ENCODE peak calls at places on chromosomes 12 and 14, in five cellular contexts. B is cardiac muscle cell; F is left lung; L is tibial nerve; E is CD8-positive, alpha-beta T cell. A is an unnamed sample. For H3K4me1, the result is how much of the 10 kb centered on the place peaks cover.

GRCh38 chr12:116939734-116940133 is 29.0 kb downstream of the FBXW8 start:
- DNase-seq in B (no peak), L (no peak), F (no peak), E (no peak), A (no peak)

GRCh38 chr12:83389237-83389996 is 702.7 kb downstream of the TMTC2 start:
- DNase-seq in E (no peak), F (peak), L (no peak), B (peak), A (peak)

GRCh38 chr12:108666326-108666995 is 32.8 kb upstream of the SELPLG start:
- DNase-seq in L (peak), E (no peak), F (no peak), B (no peak), A (peak)

GRCh38 chr14:22887990-22888378 is 5.0 kb downstream of the REM2 start:
- DNase-seq in B (no peak), L (no peak), F (no peak), E (peak), A (peak)

GRCh38 chr14:34030864-34031263 is 80.0 kb upstream of the EGLN3 start:
- DNase-seq in E (no peak), F (no peak), L (peak), B (no peak), A (peak)

GRCh38 chr14:72516936-72517408 is 376.9 kb downstream of the DPF3 start:
- DNase-seq in B (peak), L (peak), F (no peak), E (peak), A (peak)

GRCh38 chr12:131089526-131090253 is 136.0 kb downstream of the ADGRD1 start:
- DNase-seq in E (no peak), F (peak), B (no peak), L (no peak), A (no peak)

GRCh38 chr12:47990351-47991105 is 13.7 kb downstream of the COL2A1 start:
- DNase-seq in E (peak), F (no peak), L (no peak), B (no peak), A (no peak)

GRCh38 chr12:38761636-38762342 is 143.6 kb downstream of the CPNE8 start:
- DNase-seq in B (no peak), L (no peak), F (no peak), E (no peak), A (no peak)

GRCh38 chr14:55721353-55721752 is 141.3 kb downstream of the KTN1 start:
- DNase-seq in E (no peak), B (no peak), F (no peak), L (no peak), A (peak)

GRCh38 chr14:103528158-103528511 is 861 bp upstream of the TRMT61A start:
- DNase-seq in L (no peak), E (no peak), B (no peak), F (no peak), A (no peak)

GRCh38 chr14:92973265-92973797 is 50.4 kb downstream of the CHGA start:
- DNase-seq in L (peak), B (peak), F (no peak), E (peak), A (peak)

GRCh38 chr14:89540009-89540829 is 123.2 kb upstream of the FOXN3 start:
- DNase-seq in B (no peak), F (no peak), E (no peak), L (no peak), A (no peak)

GRCh38 chr12:124321040-124321481 is 26.2 kb downstream of the RFLNA start:
- DNase-seq in L (peak), B (peak), F (peak), E (peak), A (peak)

GRCh38 chr12:42326466-42327226 is 679 bp downstream of the PPHLN1 start:
- DNase-seq in B (peak), L (no peak), F (no peak), E (peak), A (peak)

GRCh38 chr14:66206554-66206953 is 279.6 kb upstream of the CCDC196 start:
- DNase-seq in L (no peak), F (no peak), B (no peak), E (no peak), A (no peak)

GRCh38 chr14:26598672-26599131 is 869 bp upstream of the NOVA1 start:
- DNase-seq in L (peak), E (no peak), F (no peak), B (no peak), A (peak)

GRCh38 chr12:12010277-12011031 is 60.3 kb upstream of the BCL2L14 start:
- DNase-seq in E (peak), F (peak), L (peak), B (no peak), A (peak)

GRCh38 chr14:54893151-54893760 is 9.4 kb downstream of the GCH1 start:
- DNase-seq in F (no peak), E (no peak), L (peak), B (peak), A (peak)

GRCh38 chr12:25789520-25789919 is 169.0 kb upstream of the RASSF8 start:
- DNase-seq in L (peak), F (no peak), B (no peak), E (no peak), A (no peak)

GRCh38 chr12:30822385-30823139 is 67.8 kb upstream of the CAPRIN2 start:
- DNase-seq in E (peak), F (peak), B (peak), L (peak), A (peak)

GRCh38 chr14:77738559-77739250 is 22.3 kb downstream of the SNW1 start:
- DNase-seq in B (no peak), F (no peak), E (no peak), L (no peak), A (no peak)

GRCh38 chr12:69500631-69501030 is 30.4 kb downstream of the FRS2 start:
- DNase-seq in B (no peak), F (no peak), L (no peak), E (no peak), A (no peak)

GRCh38 chr12:42283739-42284138 is 42.2 kb downstream of the ZCRB1 start:
- DNase-seq in B (no peak), L (no peak), E (no peak), F (no peak), A (no peak)

GRCh38 chr12:95336387-95337067 is 118.9 kb downstream of the VEZT start:
- DNase-seq in B (peak), E (no peak), L (peak), F (no peak), A (peak)

GRCh38 chr12:131348226-131349010 is 362.5 kb upstream of the SFSWAP start:
- DNase-seq in E (no peak), F (no peak), B (no peak), L (no peak), A (no peak)

GRCh38 chr12:50686976-50687375 is 76.9 kb upstream of the ATF1 start:
- DNase-seq in L (no peak), E (no peak), B (no peak), F (no peak), A (no peak)

GRCh38 chr12:108382437-108382801 is 43.3 kb upstream of the CMKLR1 start:
- DNase-seq in B (no peak), F (no peak), E (no peak), L (no peak), A (no peak)

GRCh38 chr14:101497910-101498860 is 63.1 kb upstream of the DIO3 start:
- DNase-seq in B (no peak), L (no peak), E (no peak), F (peak), A (no peak)

GRCh38 chr14:34199585-34199984 is 248.7 kb upstream of the EGLN3 start:
- DNase-seq in B (no peak), L (no peak), F (no peak), E (no peak), A (no peak)

DNA sequence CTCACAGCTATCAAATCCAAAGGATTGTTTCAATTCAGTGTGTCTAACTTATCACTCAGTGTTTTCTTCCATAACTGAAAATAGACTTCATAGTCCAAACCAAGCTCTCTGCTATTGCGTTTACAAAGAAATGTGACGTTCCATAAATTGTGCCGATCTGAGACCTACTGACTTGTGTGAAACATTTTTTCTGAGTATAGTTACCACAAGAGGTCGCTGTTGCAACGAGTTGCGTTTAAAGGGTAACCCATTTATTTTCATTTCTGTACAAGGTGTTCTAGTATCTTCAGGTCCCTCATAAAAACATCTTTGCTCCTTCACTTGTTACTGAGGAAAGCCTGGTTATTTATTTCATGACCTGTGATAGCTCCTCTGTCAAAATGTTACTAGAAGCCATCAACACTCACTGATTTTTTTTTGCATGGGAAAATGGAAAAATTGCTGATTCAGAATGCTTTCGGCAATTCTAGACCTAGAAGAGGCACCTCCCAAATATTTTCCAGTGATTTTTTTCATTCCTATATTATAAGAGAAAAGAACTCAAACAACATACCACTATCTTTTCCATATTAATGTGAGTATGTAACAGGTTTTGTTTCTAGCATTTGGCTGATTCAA is 60.9 kb upstream of the OR4E1 start:
- DNase-seq in F (no peak), B (peak), E (no peak), L (peak), A (peak)
- H3K4me3 ChIP-seq in F (no peak), B (no peak), E (no peak), L (no peak), A (no peak)

GRCh38 chr12:6867407-6868210 is at the start of gene TPI1:
- DNase-seq in E (peak), F (peak), B (peak), L (no peak), A (peak)

GRCh38 chr12:6866920-6867406 is 368 bp upstream of the TPI1 start:
- DNase-seq in L (peak), F (no peak), B (no peak), E (no peak), A (no peak)

GRCh38 chr12:6868211-6869048 is 1.1 kb downstream of the TPI1 start:
- DNase-seq in L (no peak), F (no peak), E (no peak), B (no peak), A (no peak)

GRCh38 chr12:6871052-6871957 is 1.8 kb downstream of the SPSB2 start:
- DNase-seq in B (no peak), L (no peak), F (peak), E (peak), A (peak)

DNA sequence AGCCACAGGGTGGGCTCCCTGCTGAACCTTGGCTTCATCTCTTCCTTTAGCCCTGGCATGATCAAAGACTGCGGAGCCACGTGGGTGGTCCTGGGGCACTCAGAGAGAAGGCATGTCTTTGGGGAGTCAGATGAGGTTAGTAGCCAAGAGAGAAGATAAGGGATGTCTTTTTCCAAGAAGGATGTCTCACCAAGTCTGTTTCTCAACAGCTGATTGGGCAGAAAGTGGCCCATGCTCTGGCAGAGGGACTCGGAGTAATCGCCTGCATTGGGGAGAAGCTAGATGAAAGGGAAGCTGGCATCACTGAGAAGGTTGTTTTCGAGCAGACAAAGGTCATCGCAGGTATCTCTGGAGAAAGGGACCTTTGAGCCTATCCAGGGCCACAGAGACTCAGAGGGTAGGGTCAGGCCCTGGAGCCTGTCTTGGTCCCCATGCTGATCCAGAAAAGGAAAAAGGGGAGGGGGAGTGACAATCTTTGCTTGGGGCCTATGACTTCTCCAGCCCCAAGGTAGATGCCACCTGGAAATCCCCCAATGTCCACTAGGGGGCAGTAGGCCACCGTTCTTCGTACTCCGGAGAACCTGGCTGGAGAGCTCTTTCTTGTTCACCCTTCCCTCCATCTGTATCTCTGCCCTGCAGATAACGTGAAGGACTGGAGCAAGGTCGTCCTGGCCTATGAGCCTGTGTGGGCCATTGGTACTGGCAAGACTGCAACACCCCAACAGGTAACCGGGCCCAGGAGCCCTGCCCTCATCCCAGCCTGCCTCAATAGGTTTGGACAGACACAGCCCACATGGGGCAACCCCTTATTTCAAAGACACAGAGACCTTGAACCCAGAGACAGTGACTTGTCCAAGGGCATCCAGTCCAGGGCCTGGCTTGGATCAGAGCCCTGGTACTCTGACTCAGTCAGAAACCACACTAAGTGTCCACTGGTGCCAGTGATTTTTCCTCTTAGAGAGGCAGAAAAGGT is 2.0 kb downstream of the TPI1 start:
- DNase-seq in B (peak), F (no peak), L (peak), E (peak), A (peak)
- H3K4me1 ChIP-seq in B (under half), F (under half), L (under half), E (half or more), A (under half)

GRCh38 chr12:51814311-51815088 is 34.0 kb downstream of the FIGNL2 start:
- DNase-seq in E (peak), L (peak), B (peak), F (peak), A (no peak)
- H3K27ac ChIP-seq in E (peak), L (peak), B (no peak), F (peak), A (no peak)

DNA sequence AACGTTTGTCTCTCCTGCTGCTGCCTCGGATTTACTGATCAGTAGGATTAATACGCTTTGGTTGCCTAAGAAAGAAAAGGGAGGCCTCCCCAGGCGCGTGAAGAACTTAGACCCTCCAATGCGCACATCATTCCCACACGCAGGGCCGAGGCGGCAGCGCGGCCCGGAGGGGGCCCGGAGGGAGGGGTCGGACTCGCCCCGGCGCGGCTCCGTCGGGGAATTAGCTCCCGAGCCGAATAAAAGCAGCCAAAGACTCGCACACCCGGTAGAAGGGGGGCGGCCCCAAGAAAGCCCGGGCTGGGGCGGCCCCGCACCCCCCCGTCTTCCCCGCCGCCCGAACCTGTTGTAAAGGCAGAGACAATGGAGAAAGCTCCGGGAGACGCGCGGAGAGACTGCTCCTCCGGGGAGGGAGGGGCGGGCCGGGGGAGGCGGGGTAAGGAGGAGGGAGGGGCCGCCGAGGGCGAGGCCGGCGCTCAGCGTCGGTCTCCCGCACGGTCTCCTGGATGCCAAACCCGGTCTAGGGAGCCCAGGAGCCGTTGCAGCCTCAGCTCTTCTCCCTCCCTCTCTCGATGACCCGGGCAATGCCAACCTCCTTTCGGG is at the start of gene NELL2:
- DNase-seq in E (peak), F (peak), L (no peak), B (peak), A (peak)
- H3K4me3 ChIP-seq in E (peak), F (peak), L (peak), B (peak), A (peak)

GRCh38 chr14:99234982-99235491 is 37.0 kb downstream of the BCL11B start:
- DNase-seq in F (no peak), E (peak), L (no peak), B (peak), A (no peak)

GRCh38 chr14:99235578-99235977 is 36.4 kb downstream of the BCL11B start:
- DNase-seq in F (no peak), L (no peak), B (no peak), E (no peak), A (no peak)

GRCh38 chr14:99236386-99237133 is 35.4 kb downstream of the BCL11B start:
- DNase-seq in F (no peak), L (no peak), E (no peak), B (no peak), A (no peak)

GRCh38 chr14:99238234-99238633 is 33.8 kb downstream of the BCL11B start:
- DNase-seq in B (no peak), L (no peak), E (no peak), F (no peak), A (no peak)

DNA sequence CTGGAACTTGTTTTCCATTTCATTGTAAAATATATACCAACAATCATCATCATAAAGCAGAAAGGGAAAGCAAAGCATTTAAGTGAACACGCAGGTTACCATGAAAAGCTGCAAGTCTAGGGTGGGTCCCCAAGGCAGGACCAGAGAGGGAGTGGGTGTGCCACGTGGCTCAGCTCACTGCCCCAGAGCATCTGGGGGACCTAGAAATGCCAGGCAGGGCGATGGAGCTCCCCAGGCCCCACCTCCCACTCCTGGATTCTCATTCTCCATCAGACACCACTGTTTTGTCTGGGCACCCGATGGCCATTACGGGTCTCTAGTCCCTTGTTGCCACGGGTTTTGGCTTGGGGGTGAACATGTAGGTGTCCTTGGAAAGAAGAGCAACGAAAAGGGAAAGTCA is 34.7 kb downstream of the BCL11B start:
- DNase-seq in E (no peak), L (no peak), F (no peak), B (no peak), A (no peak)
- H3K4me1 ChIP-seq in E (half or more), L (under half), F (under half), B (under half), A (under half)

GRCh38 chr12:114762490-114763110 is 78.6 kb upstream of the TBX3 start:
- DNase-seq in F (no peak), B (no peak), L (no peak), E (no peak), A (no peak)
- H3K27ac ChIP-seq in F (no peak), B (peak), L (no peak), E (no peak), A (no peak)

GRCh38 chr12:87234898-87235297 is 794.3 kb downstream of the C12orf50 start:
- DNase-seq in L (no peak), B (no peak), F (no peak), E (no peak), A (no peak)
- H3K4me3 ChIP-seq in L (no peak), B (no peak), F (no peak), E (no peak), A (no peak)

GRCh38 chr14:91328313-91329050 is 84.0 kb upstream of the GPR68 start:
- DNase-seq in F (no peak), E (no peak), L (no peak), B (no peak), A (peak)

GRCh38 chr14:91327661-91328312 is 83.3 kb upstream of the GPR68 start:
- DNase-seq in F (no peak), B (no peak), E (no peak), L (no peak), A (no peak)

GRCh38 chr14:91330111-91330696 is 85.7 kb upstream of the GPR68 start:
- DNase-seq in B (no peak), L (no peak), F (peak), E (no peak), A (no peak)

GRCh38 chr14:91330846-91331245 is 86.3 kb upstream of the GPR68 start:
- DNase-seq in L (no peak), E (no peak), B (no peak), F (peak), A (no peak)

DNA sequence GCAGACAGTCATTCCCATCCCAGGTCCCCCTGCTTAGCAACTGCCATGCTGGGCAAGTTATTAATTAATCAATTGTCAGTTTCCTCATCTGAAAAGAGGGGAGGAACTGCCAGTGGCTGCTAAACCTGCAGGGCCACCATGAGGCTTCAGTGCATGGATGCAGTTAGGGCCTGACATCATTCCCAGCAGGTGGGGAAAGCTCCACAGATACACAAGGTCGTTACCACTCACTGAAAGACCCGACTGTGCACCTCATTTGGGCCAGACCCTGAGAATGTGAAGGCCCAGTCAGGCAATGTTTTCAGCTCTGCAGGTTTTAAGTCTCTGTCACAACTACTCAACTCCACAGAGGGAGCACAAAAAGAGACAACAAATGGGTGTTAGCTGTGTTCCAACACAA is 85.1 kb upstream of the GPR68 start:
- DNase-seq in F (no peak), E (no peak), B (no peak), L (no peak), A (no peak)
- H3K4me1 ChIP-seq in F (under half), E (half or more), B (under half), L (under half), A (under half)

A was measured in SJCRH30.